ENCODE peak calls at places on chromosomes 3 and 15, in ten cellular contexts. G is stimulated activated CD8-positive, alpha-beta memory T cell treated with anti-CD3 and anti-CD28 coated beads, Interleukin-15, amount 100 ng/mL, for 4 hours; Z is prostate gland; N is fibroblast of gingiva; S is right cardiac atrium; J is stimulated activated CD4-positive, alpha-beta T cell treated with anti-CD3 and anti-CD28 coated beads, Interleukin-4, amount 100 ng/mL, for 4 hours; H is NCI-H446 treated with DMSO at 0.1 percent for 48 hours; V is AG10803; M is activated naive CD8-positive, alpha-beta T cell treated with anti-CD3 and anti-CD28 coated beads, Interleukin-2, amount 50 U/mL, for 24 hours; O is aorta. B is an unnamed sample.

GRCh38 chr15:60531811-60532210 is 52.9 kb upstream of the ICE2 start:
- DNase-seq in G (no peak), Z (no peak), N (no peak), S (no peak), J (no peak), H (no peak), V (no peak), M (no peak), O (no peak), B (no peak)

GRCh38 chr3:4828279-4829030 is 150.8 kb upstream of the BHLHE40 start:
- DNase-seq in G (no peak), Z (no peak), N (peak), S (peak), J (no peak), H (no peak), V (peak), M (no peak), O (no peak), B (peak)

GRCh38 chr15:69160141-69160975 is at the start of gene GLCE:
- DNase-seq in G (peak), Z (peak), N (peak), S (peak), J (peak), H (peak), V (peak), M (peak), O (peak), B (peak)

GRCh38 chr3:175456496-175456895 is 597.4 kb downstream of the NAALADL2 start:
- DNase-seq in G (no peak), Z (no peak), N (no peak), S (no peak), J (no peak), H (no peak), V (peak), M (no peak), O (no peak), B (peak)

GRCh38 chr3:48991851-48992545 is 2.0 kb downstream of the P4HTM start:
- DNase-seq in G (no peak), Z (no peak), N (peak), S (no peak), J (no peak), H (no peak), V (no peak), M (no peak), O (no peak), B (no peak)

GRCh38 chr15:27538325-27538724 is 560.8 kb downstream of the OCA2 start:
- DNase-seq in G (no peak), Z (no peak), N (no peak), S (no peak), J (no peak), H (no peak), V (no peak), M (no peak), O (no peak), B (no peak)

GRCh38 chr3:134048278-134048996 is 18.7 kb upstream of the SLCO2A1 start:
- DNase-seq in G (no peak), Z (no peak), N (no peak), S (no peak), J (no peak), H (no peak), V (no peak), M (no peak), O (peak), B (no peak)

GRCh38 chr3:98974442-98974841 is 72.9 kb upstream of the DCBLD2 start:
- DNase-seq in G (no peak), Z (no peak), N (no peak), S (no peak), J (no peak), H (no peak), V (no peak), M (no peak), O (no peak), B (no peak)

GRCh38 chr3:110901536-110901935 is 170.1 kb upstream of the NECTIN3 start:
- DNase-seq in G (no peak), Z (no peak), N (no peak), S (no peak), J (no peak), H (no peak), V (no peak), M (no peak), O (no peak), B (no peak)